ENCODE peak calls at places on chromosomes 12 and 14, in five cellular contexts. O is head of caudate nucleus, A is T follicular helper cell, V is left lung, E is NCI-H146. N is an unnamed sample.

GRCh38 chr12:89468017-89468416 is 56.6 kb downstream of the GALNT4 start:
- DNase-seq in V (no peak), O (no peak), E (no peak), A (no peak), N (no peak)

GRCh38 chr12:95487024-95487423 is 13.1 kb downstream of the METAP2 start:
- DNase-seq in V (no peak), O (no peak), E (no peak), A (no peak), N (no peak)

GRCh38 chr14:32805979-32806378 is 132.7 kb upstream of the NPAS3 start:
- DNase-seq in O (no peak), A (no peak), V (no peak), E (no peak), N (no peak)

GRCh38 chr14:64673748-64674147 is 30.5 kb upstream of the PLEKHG3 start:
- DNase-seq in V (peak), A (no peak), E (no peak), O (no peak), N (no peak)

GRCh38 chr12:124678421-124678893 is 111.0 kb upstream of the NCOR2 start:
- DNase-seq in O (no peak), E (peak), V (no peak), A (no peak), N (no peak)

GRCh38 chr14:103142031-103142430 is 18.8 kb downstream of the TNFAIP2 start:
- DNase-seq in O (no peak), V (no peak), E (no peak), A (no peak), N (no peak)

GRCh38 chr12:131076791-131077747 is 123.4 kb downstream of the ADGRD1 start:
- DNase-seq in E (no peak), V (peak), A (no peak), O (no peak), N (no peak)

GRCh38 chr12:123113038-123113437 is 37.9 kb downstream of the PITPNM2 start:
- DNase-seq in A (no peak), O (no peak), E (peak), V (no peak), N (no peak)

GRCh38 chr12:40999212-40999611 is 188.9 kb upstream of the PDZRN4 start:
- DNase-seq in V (no peak), A (no peak), O (no peak), E (no peak), N (no peak)

GRCh38 chr12:89390802-89391673 is 38.7 kb upstream of the DUSP6 start:
- DNase-seq in V (no peak), A (no peak), E (no peak), O (no peak), N (no peak)

GRCh38 chr12:26340649-26341048 is 145.3 kb downstream of the SSPN start:
- DNase-seq in E (no peak), A (no peak), O (peak), V (no peak), N (no peak)

GRCh38 chr12:124413915-124414314 is 119.0 kb downstream of the RFLNA start:
- DNase-seq in V (no peak), E (no peak), A (no peak), O (no peak), N (no peak)

GRCh38 chr12:131223791-131224567 is 270.3 kb downstream of the ADGRD1 start:
- DNase-seq in A (no peak), E (no peak), V (peak), O (no peak), N (peak)

GRCh38 chr12:51631591-51631990 is 40.6 kb downstream of the SCN8A start:
- DNase-seq in V (no peak), E (peak), A (no peak), O (peak), N (no peak)

GRCh38 chr12:88683628-88684027 is 103.4 kb upstream of the KITLG start:
- DNase-seq in O (no peak), E (no peak), V (no peak), A (no peak), N (no peak)

GRCh38 chr12:26401874-26402273 is 206.5 kb downstream of the SSPN start:
- DNase-seq in V (no peak), O (no peak), E (no peak), A (no peak), N (no peak)

GRCh38 chr12:92196368-92196767 is 50.7 kb upstream of the BTG1 start:
- DNase-seq in A (no peak), O (no peak), V (no peak), E (no peak), N (no peak)